ENCODE peak calls at places on chromosomes 3 and 15, in four cellular contexts. A is K562, P is HepG2, Q is GM12878. H is an unnamed sample.

GRCh38 chr15:22980189-22981136 is at the start of gene CYFIP1:
- DNase-seq in A (peak), P (peak), Q (no peak), H (peak)

GRCh38 chr3:71135373-71136088 is 448.0 kb downstream of the FOXP1 start:
- DNase-seq in A (no peak), P (peak), Q (no peak), H (no peak)

GRCh38 chr3:39165518-39165917 is 12.1 kb upstream of the CSRNP1 start:
- DNase-seq in A (no peak), P (no peak), Q (no peak), H (no peak)

GRCh38 chr3:195237981-195238625 is 32.9 kb downstream of the XXYLT1 start:
- DNase-seq in A (no peak), P (no peak), Q (no peak), H (no peak)

GRCh38 chr3:139774570-139775302 is 97.0 kb upstream of the NMNAT3 start:
- DNase-seq in A (no peak), P (no peak), Q (no peak), H (peak)

GRCh38 chr15:45670061-45670460 is 35.2 kb downstream of the SQOR start:
- DNase-seq in A (no peak), P (no peak), Q (no peak), H (no peak)

GRCh38 chr3:62665627-62666433 is 209.4 kb downstream of the CADPS start:
- DNase-seq in A (peak), P (peak), Q (peak), H (peak)

GRCh38 chr3:120177151-120177550 is 82.9 kb upstream of the GSK3B start:
- DNase-seq in A (no peak), P (peak), Q (no peak), H (peak)

GRCh38 chr3:6809349-6809748 is 51.6 kb upstream of the GRM7 start:
- DNase-seq in A (no peak), P (no peak), Q (no peak), H (no peak)

GRCh38 chr15:76565366-76565765 is 228.8 kb downstream of the ISL2 start:
- DNase-seq in A (no peak), P (no peak), Q (no peak), H (no peak)

GRCh38 chr3:72953325-72953956 is 43.2 kb upstream of the PPP4R2 start:
- DNase-seq in A (peak), P (peak), Q (no peak), H (no peak)

GRCh38 chr3:63655519-63655918 is 3.0 kb downstream of the SNTN start:
- DNase-seq in A (no peak), P (no peak), Q (no peak), H (no peak)

GRCh38 chr3:72977463-72977862 is 19.1 kb upstream of the PPP4R2 start:
- DNase-seq in A (no peak), P (no peak), Q (no peak), H (no peak)

GRCh38 chr3:30635072-30635471 is 28.7 kb downstream of the TGFBR2 start:
- DNase-seq in A (no peak), P (no peak), Q (no peak), H (no peak)

GRCh38 chr3:128872282-128872681 is 7.1 kb upstream of the ACAD9 start:
- DNase-seq in A (no peak), P (no peak), Q (no peak), H (no peak)

GRCh38 chr3:61090770-61091169 is 160.5 kb downstream of the FHIT start:
- DNase-seq in A (no peak), P (no peak), Q (no peak), H (no peak)

GRCh38 chr3:57164217-57164605 is 942 bp downstream of the IL17RD start:
- DNase-seq in A (no peak), P (no peak), Q (no peak), H (no peak)

GRCh38 chr3:122958290-122958689 is 69.3 kb downstream of the SEMA5B start:
- DNase-seq in A (no peak), P (no peak), Q (no peak), H (no peak)

GRCh38 chr3:12655701-12656100 is 8.2 kb downstream of the RAF1 start:
- DNase-seq in A (no peak), P (no peak), Q (no peak), H (no peak)

GRCh38 chr3:21562225-21562624 is 188.8 kb downstream of the ZNF385D start:
- DNase-seq in A (no peak), P (no peak), Q (no peak), H (no peak)

GRCh38 chr3:44000586-44000985 is 241.1 kb upstream of the TOPAZ1 start:
- DNase-seq in A (no peak), P (no peak), Q (no peak), H (no peak)

GRCh38 chr3:30924763-30925162 is 30.3 kb upstream of the GADL1 start:
- DNase-seq in A (no peak), P (no peak), Q (no peak), H (no peak)

GRCh38 chr15:46213551-46213950 is 578.7 kb downstream of the SQOR start:
- DNase-seq in A (no peak), P (no peak), Q (no peak), H (no peak)

GRCh38 chr15:85443046-85443445 is 62.6 kb downstream of the AKAP13 start:
- DNase-seq in A (no peak), P (no peak), Q (peak), H (no peak)

GRCh38 chr3:190911382-190911781 is 48.9 kb upstream of the GMNC start:
- DNase-seq in A (no peak), P (no peak), Q (no peak), H (no peak)

GRCh38 chr15:70054366-70054765 is 43.4 kb downstream of the TLE3 start:
- DNase-seq in A (no peak), P (no peak), Q (no peak), H (no peak)

GRCh38 chr3:184658223-184658860 is 53.5 kb downstream of the MAGEF1 start:
- DNase-seq in A (no peak), P (no peak), Q (no peak), H (no peak)

GRCh38 chr3:111173906-111174305 is 102.3 kb downstream of the NECTIN3 start:
- DNase-seq in A (no peak), P (no peak), Q (no peak), H (no peak)

DNA sequence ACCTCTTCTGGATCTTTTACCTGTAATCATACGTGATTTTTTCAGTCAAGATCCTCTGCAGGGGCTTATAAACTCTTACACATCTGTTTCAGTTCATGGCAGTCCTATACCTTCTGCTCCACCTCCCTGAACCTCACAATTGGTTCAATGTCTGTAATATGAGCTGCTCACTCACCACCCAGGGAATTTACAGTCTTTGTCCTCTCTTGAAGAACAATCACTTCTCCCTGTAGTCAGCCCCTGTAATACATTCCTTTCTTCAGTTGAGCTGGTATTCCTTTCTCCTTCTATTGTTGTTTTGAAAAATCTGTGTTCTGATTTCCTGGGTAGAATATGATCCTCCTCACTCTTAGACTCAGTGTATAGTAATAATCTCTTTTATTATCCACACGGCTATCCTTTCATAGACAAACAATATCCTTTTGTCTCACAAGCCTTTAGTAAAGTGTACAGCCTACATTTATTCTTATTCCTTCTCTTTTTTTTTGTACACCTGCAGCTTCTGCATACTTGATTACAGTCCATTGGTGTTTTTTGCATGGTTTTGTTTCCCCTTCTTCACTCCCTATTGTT is 101.8 kb downstream of the NECTIN3 start:
- DNase-seq in A (no peak), P (no peak), Q (no peak), H (no peak)
- TF ChIP-seq SP1 in A (no peak), P (no peak), Q (no peak), H (no peak)

GRCh38 chr15:79035814-79036213 is 54.8 kb downstream of the RASGRF1 start:
- DNase-seq in A (no peak), P (no peak), Q (no peak), H (no peak)

GRCh38 chr15:79034284-79034683 is 56.3 kb downstream of the RASGRF1 start:
- DNase-seq in A (no peak), P (no peak), Q (no peak), H (no peak)

GRCh38 chr15:79035111-79035601 is 55.4 kb downstream of the RASGRF1 start:
- DNase-seq in A (no peak), P (no peak), Q (peak), H (no peak)

GRCh38 chr15:79037848-79038247 is 52.7 kb downstream of the RASGRF1 start:
- DNase-seq in A (no peak), P (no peak), Q (no peak), H (no peak)

GRCh38 chr15:79036323-79036722 is 54.3 kb downstream of the RASGRF1 start:
- DNase-seq in A (no peak), P (no peak), Q (no peak), H (no peak)
- TF ChIP-seq CBFB in A (no peak), P (no peak), Q (no peak), H (no peak)

DNA sequence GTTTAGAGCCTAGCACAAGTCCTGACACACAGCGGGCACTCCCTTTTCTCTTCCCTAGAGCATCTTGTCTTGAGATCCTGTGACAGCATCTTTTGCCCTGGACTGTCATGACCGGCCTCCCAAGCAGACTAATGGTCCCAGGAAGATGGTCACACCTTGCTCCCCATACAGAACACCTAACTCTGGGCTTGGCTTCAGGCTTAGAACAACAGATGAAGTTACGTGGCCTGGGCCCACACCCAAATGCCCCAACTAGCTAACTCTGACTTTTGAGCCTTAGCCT is 781 bp upstream of the IP6K1 start:
- DNase-seq in A (peak), P (no peak), Q (no peak), H (no peak)
- TF ChIP-seq SP1 in A (no peak), P (no peak), Q (no peak), H (no peak)

DNA sequence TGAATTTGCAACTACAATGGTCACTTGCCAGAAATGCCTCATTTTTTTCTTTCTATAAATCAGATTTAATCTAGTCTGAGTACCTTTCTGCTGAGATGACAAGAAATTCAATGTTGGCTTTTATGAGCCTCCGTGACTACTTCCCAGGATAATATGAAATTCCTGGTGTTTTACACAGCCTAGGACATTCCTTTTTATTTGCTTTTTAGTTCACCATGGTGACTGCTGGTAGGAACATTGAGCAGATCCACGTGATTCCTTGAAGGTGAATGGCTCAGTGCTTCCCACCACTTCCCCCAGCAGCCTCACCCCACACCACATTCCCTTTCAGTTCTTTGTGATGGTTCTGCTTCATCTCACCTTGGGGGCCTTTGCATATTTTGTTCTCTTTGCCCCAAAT is 4.3 kb upstream of the NPTN start:
- DNase-seq in A (no peak), P (no peak), Q (no peak), H (no peak)
- TF ChIP-seq CBFB in A (no peak), P (no peak), Q (no peak), H (no peak)

GRCh38 chr15:51226813-51227212 is 111.6 kb downstream of the CYP19A1 start:
- DNase-seq in A (no peak), P (no peak), Q (no peak), H (no peak)
- TF ChIP-seq SP1 in A (no peak), P (no peak), Q (no peak), H (no peak)

GRCh38 chr15:28957606-28958498 is 72.1 kb downstream of the APBA2 start:
- DNase-seq in A (peak), P (peak), Q (no peak), H (no peak)
- TF ChIP-seq CBFB in A (no peak), P (no peak), Q (no peak), H (no peak)

DNA sequence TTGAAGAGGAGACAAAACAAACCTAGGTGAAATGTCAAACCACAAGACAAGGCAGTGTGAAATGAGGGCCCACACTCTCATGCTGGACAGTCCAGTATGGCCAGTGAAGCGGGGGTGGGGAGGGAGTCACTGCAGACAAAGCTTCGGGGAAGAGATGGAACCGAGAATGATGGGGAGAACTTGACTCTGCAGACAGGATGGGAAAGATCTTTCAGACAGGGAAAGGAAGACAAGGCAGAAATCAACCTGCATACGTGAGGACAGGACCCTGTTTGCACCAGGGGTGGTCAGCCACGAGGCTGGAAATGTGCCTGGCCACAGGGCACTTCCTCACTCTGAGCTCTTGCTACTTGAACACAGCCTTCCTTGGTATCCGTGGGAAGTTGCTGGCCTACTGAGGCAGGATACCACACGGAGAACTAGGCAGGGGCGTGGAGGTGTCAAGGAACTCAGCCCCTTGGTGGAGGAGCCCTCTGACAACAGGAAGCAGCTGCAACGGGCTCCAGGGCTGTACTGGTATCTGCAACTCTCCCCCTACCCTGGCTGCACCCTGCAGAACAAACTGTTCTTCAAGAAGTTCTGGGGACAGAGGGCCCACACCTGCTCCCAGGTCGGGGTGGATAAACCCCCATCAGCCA is 9.3 kb upstream of the SRP14 start:
- DNase-seq in A (no peak), P (no peak), Q (no peak), H (no peak)
- TF ChIP-seq SP1 in A (no peak), P (no peak), Q (no peak), H (no peak)

GRCh38 chr15:78209646-78210348 is 24.6 kb downstream of the ACSBG1 start:
- DNase-seq in A (no peak), P (no peak), Q (no peak), H (no peak)
- TF ChIP-seq CBFB in A (no peak), P (no peak), Q (no peak), H (no peak)

GRCh38 chr3:10336761-10337160 is 15.8 kb upstream of the SEC13 start:
- DNase-seq in A (no peak), P (no peak), Q (no peak), H (no peak)

GRCh38 chr3:10334042-10334441 is 13.1 kb upstream of the SEC13 start:
- DNase-seq in A (no peak), P (no peak), Q (no peak), H (no peak)

GRCh38 chr3:10335871-10336622 is 15.1 kb upstream of the SEC13 start:
- DNase-seq in A (no peak), P (no peak), Q (no peak), H (no peak)

GRCh38 chr3:10334461-10334860 is 13.5 kb upstream of the SEC13 start:
- DNase-seq in A (peak), P (no peak), Q (no peak), H (peak)

GRCh38 chr3:10335190-10335738 is 14.4 kb upstream of the SEC13 start:
- DNase-seq in A (no peak), P (no peak), Q (no peak), H (no peak)
- TF ChIP-seq SP1 in A (no peak), P (no peak), Q (no peak), H (no peak)

GRCh38 chr15:88090406-88091085 is 166.0 kb downstream of the NTRK3 start:
- DNase-seq in A (no peak), P (no peak), Q (no peak), H (no peak)
- TF ChIP-seq CBFB in A (no peak), P (no peak), Q (no peak), H (no peak)